ENCODE peak calls at places on chromosome 17, in four cellular contexts. B is thoracic aorta, J is omental fat pad, F is kidney. P is an unnamed sample.

GRCh38 chr17:46977348-46977747 is 1.7 kb downstream of the RPRML start:
- DNase-seq in B (no peak), F (peak), J (no peak), P (no peak)

GRCh38 chr17:12445331-12445730 is 220.4 kb upstream of the MYOCD start:
- DNase-seq in J (no peak), B (no peak), F (no peak), P (no peak)

GRCh38 chr17:72359811-72360210 is 239.0 kb downstream of the SOX9 start:
- DNase-seq in J (no peak), F (no peak), B (no peak), P (no peak)

GRCh38 chr17:38873646-38874380 is 4.0 kb downstream of the LASP1 start:
- DNase-seq in J (no peak), F (no peak), B (no peak), P (no peak)

GRCh38 chr17:79615446-79615845 is 4.6 kb upstream of the RBFOX3 start:
- DNase-seq in J (no peak), B (no peak), F (peak), P (no peak)

GRCh38 chr17:6503641-6504195 is 52.6 kb downstream of the PITPNM3 start:
- DNase-seq in B (no peak), F (no peak), J (no peak), P (no peak)

GRCh38 chr17:7132511-7133094 is 18.0 kb upstream of the ASGR2 start:
- DNase-seq in F (no peak), J (no peak), B (no peak), P (no peak)

GRCh38 chr17:82231312-82231561 is 2.4 kb downstream of the SLC16A3 start:
- DNase-seq in J (no peak), B (no peak), F (no peak), P (no peak)

GRCh38 chr17:63822537-63822936 is 4.7 kb upstream of the PSMC5 start:
- DNase-seq in B (no peak), J (no peak), F (no peak), P (no peak)

GRCh38 chr17:35094902-35095301 is 24.8 kb downstream of the RAD51D start:
- DNase-seq in B (no peak), J (no peak), F (no peak), P (no peak)

GRCh38 chr17:4184811-4185210 is 41.8 kb downstream of the CYB5D2 start:
- DNase-seq in J (no peak), F (no peak), B (no peak), P (no peak)

GRCh38 chr17:27240802-27241155 is 53.1 kb upstream of the WSB1 start:
- DNase-seq in B (no peak), F (no peak), J (no peak), P (no peak)

GRCh38 chr17:5883775-5884665 is 186.2 kb upstream of the WSCD1 start:
- DNase-seq in J (no peak), F (no peak), B (no peak), P (no peak)

GRCh38 chr17:66369830-66370229 is 67.4 kb downstream of the PRKCA start:
- DNase-seq in J (no peak), B (no peak), F (no peak), P (no peak)

GRCh38 chr17:45852535-45853297 is 8.0 kb downstream of the SPPL2C start:
- DNase-seq in B (no peak), J (peak), F (no peak), P (peak)

GRCh38 chr17:1588781-1589585 is 26.4 kb upstream of the PITPNA start:
- DNase-seq in J (no peak), F (no peak), B (no peak), P (no peak)

GRCh38 chr17:4950075-4950756 is 703 bp upstream of the ENO3 start:
- DNase-seq in J (no peak), B (no peak), F (peak), P (peak)

GRCh38 chr17:27276653-27277156 is 17.2 kb upstream of the WSB1 start:
- DNase-seq in B (no peak), J (no peak), F (no peak), P (peak)

GRCh38 chr17:80025796-80026195 is 9.9 kb downstream of the TBC1D16 start:
- DNase-seq in B (no peak), F (no peak), J (no peak), P (no peak)

GRCh38 chr17:1562178-1562643 is 381 bp downstream of the PITPNA start:
- DNase-seq in J (no peak), B (no peak), F (peak), P (no peak)

GRCh38 chr17:75237100-75238014 is 24.0 kb downstream of the GGA3 start:
- DNase-seq in B (no peak), F (no peak), J (no peak), P (no peak)

GRCh38 chr17:81434681-81435417 is 39.6 kb downstream of the BAHCC1 start:
- DNase-seq in J (no peak), B (no peak), F (no peak), P (no peak)

GRCh38 chr17:17498606-17499301 is 2.6 kb upstream of the RASD1 start:
- DNase-seq in B (no peak), F (peak), J (no peak), P (no peak)

GRCh38 chr17:63478814-63479494 is 2.1 kb downstream of the ACE start:
- DNase-seq in F (peak), J (peak), B (peak), P (peak)

GRCh38 chr17:70076189-70076588 is 1.2 kb downstream of the KCNJ16 start:
- DNase-seq in J (no peak), F (no peak), B (no peak), P (no peak)

GRCh38 chr17:14333506-14333905 is 32.6 kb downstream of the HS3ST3B1 start:
- DNase-seq in B (no peak), J (no peak), F (no peak), P (no peak)

GRCh38 chr17:80099291-80100034 is 1.9 kb upstream of the GAA start:
- DNase-seq in F (peak), J (no peak), B (no peak), P (no peak)

GRCh38 chr17:42016411-42016831 is 818 bp downstream of the DNAJC7 start:
- DNase-seq in B (no peak), J (no peak), F (no peak), P (no peak)

GRCh38 chr17:68600123-68600880 is 865 bp downstream of the FAM20A start:
- DNase-seq in B (no peak), F (peak), J (no peak), P (peak)
- TF ChIP-seq CTCF in B (no peak), F (peak), J (no peak), P (no peak)

GRCh38 chr17:28849281-28849680 is 5.5 kb upstream of the ERAL1 start:
- DNase-seq in F (no peak), J (no peak), B (no peak), P (no peak)

GRCh38 chr17:28853295-28853694 is 1.5 kb upstream of the ERAL1 start:
- DNase-seq in F (no peak), B (no peak), J (no peak), P (no peak)

GRCh38 chr17:28857848-28858360 is 3.1 kb downstream of the ERAL1 start:
- DNase-seq in J (no peak), F (no peak), B (no peak), P (no peak)

GRCh38 chr17:28860363-28860808 is 5.6 kb downstream of the ERAL1 start:
- DNase-seq in F (no peak), B (no peak), J (no peak), P (no peak)

GRCh38 chr17:28854457-28855382 is at the start of gene ERAL1:
- DNase-seq in J (peak), F (peak), B (peak), P (peak)
- TF ChIP-seq CTCF in J (no peak), F (peak), B (no peak), P (no peak)

GRCh38 chr17:48469227-48469626 is 39.2 kb upstream of the SKAP1 start:
- DNase-seq in B (no peak), F (no peak), J (no peak), P (no peak)

GRCh38 chr17:48468299-48468698 is 38.3 kb upstream of the SKAP1 start:
- DNase-seq in B (no peak), J (no peak), F (no peak), P (no peak)

GRCh38 chr17:48472485-48473281 is 42.7 kb upstream of the SKAP1 start:
- DNase-seq in F (peak), J (no peak), B (no peak), P (no peak)

GRCh38 chr17:48471807-48472484 is 41.9 kb upstream of the SKAP1 start:
- DNase-seq in F (no peak), J (no peak), B (no peak), P (peak)

GRCh38 chr17:48470388-48471034 is 40.5 kb upstream of the SKAP1 start:
- DNase-seq in F (no peak), B (no peak), J (no peak), P (no peak)
- TF ChIP-seq CTCF in F (peak), B (no peak), J (no peak), P (no peak)

DNA sequence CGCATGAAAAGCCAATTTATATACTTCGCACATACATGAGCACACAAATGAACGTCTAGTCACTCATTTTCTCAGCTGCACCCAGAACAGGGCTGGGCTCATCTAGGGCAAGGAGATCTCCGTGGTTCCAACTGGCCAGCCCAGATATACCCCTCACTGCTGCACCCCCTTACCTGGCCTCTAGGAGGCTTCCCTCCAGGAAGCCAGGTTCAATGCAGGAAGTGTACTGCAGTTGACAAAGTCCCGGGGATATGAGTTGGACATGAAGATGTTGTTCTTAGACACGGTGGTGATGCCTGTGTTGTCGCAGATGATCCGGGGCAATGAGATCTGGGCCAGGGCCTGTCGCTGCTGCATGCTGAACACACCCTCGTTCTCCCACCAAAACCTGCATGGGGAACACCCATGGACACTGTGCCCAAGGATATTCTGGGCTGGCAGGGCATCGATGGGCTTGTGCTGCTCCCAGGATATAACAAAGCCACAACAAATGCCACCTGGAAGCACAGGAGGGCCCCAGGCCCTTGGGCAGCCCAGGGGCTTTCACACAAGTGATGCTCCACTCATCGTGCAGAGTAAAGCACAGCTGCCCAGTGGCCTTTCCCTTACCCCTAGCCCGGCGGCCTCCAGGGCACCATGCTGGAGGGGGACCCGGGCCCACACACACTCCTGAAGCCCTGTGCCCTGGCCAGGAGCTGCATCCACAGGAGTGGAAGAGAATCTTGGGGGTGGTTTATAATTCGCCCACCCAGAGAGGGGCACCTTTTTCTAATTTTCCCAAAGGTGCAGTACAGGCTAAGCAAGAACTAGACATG is 10.1 kb downstream of the MPO start:
- DNase-seq in B (no peak), J (no peak), F (no peak), P (no peak)
- TF ChIP-seq CTCF in B (no peak), J (no peak), F (no peak), P (no peak)

GRCh38 chr17:11251561-11252107 is 10.6 kb downstream of the SHISA6 start:
- DNase-seq in B (no peak), F (peak), J (no peak), P (no peak)
- TF ChIP-seq CTCF in B (no peak), F (no peak), J (no peak), P (peak)

GRCh38 chr17:19315104-19315503 is 47.4 kb downstream of the B9D1 start:
- DNase-seq in B (no peak), F (no peak), J (no peak), P (no peak)

GRCh38 chr17:19319771-19320505 is 42.6 kb downstream of the B9D1 start:
- DNase-seq in B (no peak), J (no peak), F (no peak), P (no peak)

GRCh38 chr17:19316756-19317358 is 45.7 kb downstream of the B9D1 start:
- DNase-seq in F (no peak), B (no peak), J (no peak), P (no peak)

GRCh38 chr17:19318611-19319010 is 43.9 kb downstream of the B9D1 start:
- DNase-seq in B (no peak), J (no peak), F (no peak), P (no peak)

DNA sequence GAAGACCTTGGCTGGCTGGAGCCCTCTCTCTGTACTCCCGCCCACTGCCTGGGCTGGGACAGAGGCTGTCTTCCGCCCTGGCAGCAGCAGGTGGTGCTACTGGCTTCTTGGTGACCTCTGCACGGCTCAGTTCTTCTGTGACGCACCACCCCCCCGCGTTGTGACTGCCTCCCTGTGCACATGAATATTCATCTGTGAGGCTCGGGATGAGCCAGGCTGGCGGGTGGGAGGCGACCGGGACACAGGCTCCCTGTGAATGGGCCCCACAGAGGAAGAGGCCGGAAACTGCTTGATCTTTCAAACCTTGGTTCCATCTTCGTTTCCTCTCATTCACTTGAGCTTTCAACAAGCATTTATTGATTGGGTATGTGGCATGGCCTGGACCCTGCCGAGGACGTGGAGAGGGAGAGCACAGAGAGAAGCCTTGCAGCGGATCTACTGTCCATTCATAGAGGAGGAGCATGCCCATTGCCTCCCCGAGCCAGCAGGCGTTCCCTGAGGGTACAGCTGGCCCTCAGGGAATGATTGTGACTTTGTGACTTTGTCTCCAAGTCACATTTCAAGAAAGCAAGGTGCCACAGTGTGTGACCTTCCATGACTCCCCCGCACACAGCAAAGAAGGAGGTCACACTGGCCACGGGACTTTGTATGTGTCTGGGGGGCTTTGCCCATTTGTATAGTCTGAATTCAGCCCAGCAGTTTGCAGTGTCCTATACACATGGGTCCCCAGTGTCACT is 45.0 kb downstream of the B9D1 start:
- DNase-seq in J (peak), F (peak), B (no peak), P (peak)
- TF ChIP-seq CTCF in J (no peak), F (peak), B (no peak), P (no peak)

GRCh38 chr17:8630802-8631553 is 453 bp upstream of the MYH10 start:
- DNase-seq in J (peak), B (peak), F (peak), P (peak)
- TF ChIP-seq CTCF in J (peak), B (no peak), F (no peak), P (no peak)

DNA sequence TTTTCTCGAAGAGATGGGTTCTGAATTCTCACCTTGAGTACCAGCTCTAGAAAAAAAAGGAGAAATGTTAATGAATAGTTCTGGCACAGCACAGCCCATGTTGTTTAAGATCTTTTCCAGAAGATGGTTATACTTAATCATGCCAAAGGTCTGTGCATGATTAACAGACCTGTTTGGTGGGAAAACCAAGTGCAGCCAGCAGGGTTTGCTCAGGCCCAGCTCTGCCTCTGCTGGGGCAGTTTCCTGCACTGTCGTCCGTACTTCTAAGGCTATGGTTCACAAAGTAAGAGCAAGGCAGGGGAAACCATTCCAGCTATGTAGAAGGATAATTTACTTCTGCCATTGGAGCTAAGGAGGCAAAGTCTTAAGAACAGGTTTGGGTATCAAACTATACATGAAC is 10.6 kb downstream of the ANKRD40 start:
- DNase-seq in B (no peak), F (peak), J (no peak), P (no peak)
- TF ChIP-seq CTCF in B (no peak), F (peak), J (no peak), P (no peak)

GRCh38 chr17:16286947-16287562 is 66.2 kb downstream of the CENPV start:
- DNase-seq in F (no peak), J (no peak), B (no peak), P (no peak)
- TF ChIP-seq CTCF in F (no peak), J (no peak), B (no peak), P (no peak)

DNA sequence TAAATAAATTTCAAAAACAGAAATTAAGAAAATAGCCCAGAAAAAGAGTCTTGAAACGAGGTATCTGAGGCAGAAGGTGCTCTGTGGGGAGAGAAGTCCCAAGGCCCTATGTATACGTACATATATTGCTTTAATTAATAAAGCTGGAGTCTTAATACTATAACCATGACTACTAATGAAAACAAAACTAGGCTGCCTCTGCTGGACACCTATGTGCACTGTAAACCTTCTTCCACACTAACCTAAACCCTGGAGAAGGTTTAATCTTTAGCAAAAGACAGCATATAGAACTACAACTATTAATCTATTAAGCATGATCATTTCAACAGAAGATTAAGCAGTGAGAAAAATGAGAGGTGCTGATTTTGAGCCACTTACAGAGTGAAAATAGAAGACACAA is 153.9 kb upstream of the C17orf78 start:
- DNase-seq in F (no peak), J (no peak), B (no peak), P (no peak)
- TF ChIP-seq CTCF in F (no peak), J (no peak), B (no peak), P (no peak)